ENCODE peak calls at places on chromosomes 16 and 17, in seven cellular contexts. One of them, this sample, is unnamed.

GRCh38 chr16:69741951-69742904 is 12.5 kb downstream of the NOB1 start:
- DNase-seq in ecto neural progenitor cell: no peak
- DNase-seq in stimulated activated CD8-positive, alpha-beta memory T cell treated with anti-CD3 and anti-CD28 coated beads, Interleukin-15, amount 100 ng/mL, for 48 hours: no peak
- DNase-seq in stimulated activated CD4-positive, alpha-beta T cell treated with anti-CD3 and anti-CD28 coated beads, Interleukin-12 subunit alpha, Interleukin-12 subunit beta, amount 100 ng/mL, for 4 hours: no peak
- DNase-seq in nephron progenitor cell: no peak
- DNase-seq in RWPE1: no peak
- DNase-seq in germinal center: no peak
- DNase-seq in this sample: no peak

GRCh38 chr17:72121164-72122001 is 563 bp downstream of the SOX9 start:
- DNase-seq in ecto neural progenitor cell: peak; percentile 85
- DNase-seq in stimulated activated CD8-positive, alpha-beta memory T cell treated with anti-CD3 and anti-CD28 coated beads, Interleukin-15, amount 100 ng/mL, for 48 hours: no peak
- DNase-seq in stimulated activated CD4-positive, alpha-beta T cell treated with anti-CD3 and anti-CD28 coated beads, Interleukin-12 subunit alpha, Interleukin-12 subunit beta, amount 100 ng/mL, for 4 hours: no peak
- DNase-seq in nephron progenitor cell: peak; percentile 68
- DNase-seq in RWPE1: peak; percentile 42
- DNase-seq in germinal center: no peak
- DNase-seq in this sample: no peak

GRCh38 chr17:27762527-27763305 is 37.6 kb downstream of the NOS2 start:
- DNase-seq in ecto neural progenitor cell: no peak
- DNase-seq in stimulated activated CD8-positive, alpha-beta memory T cell treated with anti-CD3 and anti-CD28 coated beads, Interleukin-15, amount 100 ng/mL, for 48 hours: no peak
- DNase-seq in stimulated activated CD4-positive, alpha-beta T cell treated with anti-CD3 and anti-CD28 coated beads, Interleukin-12 subunit alpha, Interleukin-12 subunit beta, amount 100 ng/mL, for 4 hours: no peak
- DNase-seq in nephron progenitor cell: peak; percentile 71
- DNase-seq in RWPE1: no peak
- DNase-seq in germinal center: no peak
- DNase-seq in this sample: no peak

GRCh38 chr16:26595199-26595598 is 471.5 kb upstream of the C16orf82 start:
- DNase-seq in ecto neural progenitor cell: no peak
- DNase-seq in stimulated activated CD8-positive, alpha-beta memory T cell treated with anti-CD3 and anti-CD28 coated beads, Interleukin-15, amount 100 ng/mL, for 48 hours: no peak
- DNase-seq in stimulated activated CD4-positive, alpha-beta T cell treated with anti-CD3 and anti-CD28 coated beads, Interleukin-12 subunit alpha, Interleukin-12 subunit beta, amount 100 ng/mL, for 4 hours: no peak
- DNase-seq in nephron progenitor cell: no peak
- DNase-seq in RWPE1: no peak
- DNase-seq in germinal center: no peak
- DNase-seq in this sample: no peak

GRCh38 chr17:3911271-3912053 is 4.8 kb downstream of the P2RX1 start:
- DNase-seq in ecto neural progenitor cell: no peak
- DNase-seq in stimulated activated CD8-positive, alpha-beta memory T cell treated with anti-CD3 and anti-CD28 coated beads, Interleukin-15, amount 100 ng/mL, for 48 hours: peak; percentile 64
- DNase-seq in stimulated activated CD4-positive, alpha-beta T cell treated with anti-CD3 and anti-CD28 coated beads, Interleukin-12 subunit alpha, Interleukin-12 subunit beta, amount 100 ng/mL, for 4 hours: peak; percentile 56
- DNase-seq in nephron progenitor cell: no peak
- DNase-seq in RWPE1: no peak
- DNase-seq in germinal center: peak; percentile 86
- DNase-seq in this sample: no peak

GRCh38 chr16:78242231-78242630 is 142.8 kb downstream of the WWOX start:
- DNase-seq in ecto neural progenitor cell: no peak
- DNase-seq in stimulated activated CD8-positive, alpha-beta memory T cell treated with anti-CD3 and anti-CD28 coated beads, Interleukin-15, amount 100 ng/mL, for 48 hours: no peak
- DNase-seq in stimulated activated CD4-positive, alpha-beta T cell treated with anti-CD3 and anti-CD28 coated beads, Interleukin-12 subunit alpha, Interleukin-12 subunit beta, amount 100 ng/mL, for 4 hours: no peak
- DNase-seq in nephron progenitor cell: no peak
- DNase-seq in RWPE1: no peak
- DNase-seq in germinal center: no peak
- DNase-seq in this sample: no peak

GRCh38 chr16:11379420-11379819 is 34.2 kb downstream of the RMI2 start:
- DNase-seq in ecto neural progenitor cell: no peak
- DNase-seq in stimulated activated CD8-positive, alpha-beta memory T cell treated with anti-CD3 and anti-CD28 coated beads, Interleukin-15, amount 100 ng/mL, for 48 hours: peak; percentile 57
- DNase-seq in stimulated activated CD4-positive, alpha-beta T cell treated with anti-CD3 and anti-CD28 coated beads, Interleukin-12 subunit alpha, Interleukin-12 subunit beta, amount 100 ng/mL, for 4 hours: no peak
- DNase-seq in nephron progenitor cell: no peak
- DNase-seq in RWPE1: no peak
- DNase-seq in germinal center: no peak
- DNase-seq in this sample: no peak

GRCh38 chr16:50940275-50940854 is 198.5 kb downstream of the CYLD start:
- DNase-seq in ecto neural progenitor cell: no peak
- DNase-seq in stimulated activated CD8-positive, alpha-beta memory T cell treated with anti-CD3 and anti-CD28 coated beads, Interleukin-15, amount 100 ng/mL, for 48 hours: no peak
- DNase-seq in stimulated activated CD4-positive, alpha-beta T cell treated with anti-CD3 and anti-CD28 coated beads, Interleukin-12 subunit alpha, Interleukin-12 subunit beta, amount 100 ng/mL, for 4 hours: no peak
- DNase-seq in nephron progenitor cell: no peak
- DNase-seq in RWPE1: no peak
- DNase-seq in germinal center: no peak
- DNase-seq in this sample: no peak

GRCh38 chr17:76873856-76874255 is 5.7 kb downstream of the MGAT5B start:
- DNase-seq in ecto neural progenitor cell: no peak
- DNase-seq in stimulated activated CD8-positive, alpha-beta memory T cell treated with anti-CD3 and anti-CD28 coated beads, Interleukin-15, amount 100 ng/mL, for 48 hours: no peak
- DNase-seq in stimulated activated CD4-positive, alpha-beta T cell treated with anti-CD3 and anti-CD28 coated beads, Interleukin-12 subunit alpha, Interleukin-12 subunit beta, amount 100 ng/mL, for 4 hours: no peak
- DNase-seq in nephron progenitor cell: no peak
- DNase-seq in RWPE1: no peak
- DNase-seq in germinal center: no peak
- DNase-seq in this sample: no peak

This sample was measured in HCT116.